ENCODE peak calls at places on chromosomes 12 and 14, in seven cellular contexts. A is psoas muscle; G is CD4-positive, alpha-beta memory T cell; R is Peyer's patch; Z is left ventricle myocardium inferior; P is ovary; J is pancreas. W is an unnamed sample.

GRCh38 chr12:124752437-124753229 is 111.0 kb downstream of the SCARB1 start:
- DNase-seq in A (no peak), G (no peak), R (no peak), Z (no peak), P (no peak), J (no peak), W (peak; percentile 92)

GRCh38 chr14:22875003-22875747 is 3.6 kb downstream of the LRP10 start:
- DNase-seq in A (no peak), G (peak; percentile 23), R (no peak), Z (no peak), P (no peak), J (no peak), W (no peak)

GRCh38 chr12:92602476-92602875 is 100.3 kb upstream of the PLEKHG7 start:
- DNase-seq in A (no peak), G (no peak), R (no peak), Z (no peak), P (no peak), J (no peak), W (no peak)

GRCh38 chr14:95601650-95602049 is 66.8 kb downstream of the GLRX5 start:
- DNase-seq in A (no peak), G (no peak), R (no peak), Z (no peak), P (no peak), J (no peak), W (no peak)

GRCh38 chr12:105482976-105483375 is 152.5 kb downstream of the C12orf75 start:
- DNase-seq in A (no peak), G (no peak), R (no peak), Z (no peak), P (no peak), J (no peak), W (no peak)

GRCh38 chr12:29025936-29026335 is 123.1 kb upstream of the FAR2 start:
- DNase-seq in A (no peak), G (no peak), R (no peak), Z (no peak), P (no peak), J (no peak), W (no peak)

GRCh38 chr14:33992274-33993050 is 41.6 kb upstream of the EGLN3 start:
- DNase-seq in A (no peak), G (no peak), R (no peak), Z (no peak), P (no peak), J (no peak), W (no peak)

GRCh38 chr12:119631930-119632678 is 35.8 kb upstream of the PRKAB1 start:
- DNase-seq in A (no peak), G (no peak), R (no peak), Z (no peak), P (no peak), J (no peak), W (no peak)

GRCh38 chr12:30830751-30831150 is 76.0 kb upstream of the CAPRIN2 start:
- DNase-seq in A (no peak), G (no peak), R (no peak), Z (no peak), P (no peak), J (no peak), W (no peak)

GRCh38 chr14:104108570-104109060 is 23.1 kb downstream of the ASPG start:
- DNase-seq in A (peak; percentile 26), G (no peak), R (peak; percentile 38), Z (peak; percentile 15), P (peak; percentile 17), J (no peak), W (peak; percentile 1)

GRCh38 chr14:66046591-66046990 is 439.6 kb upstream of the CCDC196 start:
- DNase-seq in A (no peak), G (no peak), R (no peak), Z (no peak), P (no peak), J (no peak), W (no peak)

GRCh38 chr12:125434936-125435443 is 369.8 kb downstream of the AACS start:
- DNase-seq in A (no peak), G (no peak), R (no peak), Z (no peak), P (no peak), J (no peak), W (no peak)

GRCh38 chr12:46177842-46178608 is 90.8 kb downstream of the SLC38A1 start:
- DNase-seq in A (no peak), G (peak; percentile 62), R (no peak), Z (no peak), P (no peak), J (no peak), W (no peak)

GRCh38 chr12:123744836-123745235 is 17.3 kb upstream of the DNAH10 start:
- DNase-seq in A (no peak), G (no peak), R (no peak), Z (no peak), P (no peak), J (no peak), W (no peak)

GRCh38 chr12:1931642-1932041 is 13.2 kb upstream of the CACNA2D4 start:
- DNase-seq in A (no peak), G (no peak), R (no peak), Z (no peak), P (no peak), J (no peak), W (no peak)

GRCh38 chr12:57830393-57830792 is 11.9 kb upstream of the AVIL start:
- DNase-seq in A (no peak), G (no peak), R (no peak), Z (no peak), P (no peak), J (no peak), W (no peak)

GRCh38 chr14:88189840-88190191 is 133.3 kb downstream of the KCNK10 start:
- DNase-seq in A (no peak), G (no peak), R (no peak), Z (no peak), P (no peak), J (no peak), W (no peak)

GRCh38 chr12:68387338-68387737 is 55.2 kb upstream of the MDM1 start:
- DNase-seq in A (no peak), G (no peak), R (no peak), Z (no peak), P (no peak), J (no peak), W (no peak)

GRCh38 chr12:21655594-21655993 is 2.0 kb downstream of the LDHB start:
- DNase-seq in A (no peak), G (no peak), R (no peak), Z (no peak), P (no peak), J (no peak), W (no peak)

GRCh38 chr14:89957791-89958190 is 2.1 kb downstream of the TDP1 start:
- DNase-seq in A (no peak), G (no peak), R (no peak), Z (no peak), P (no peak), J (no peak), W (no peak)

GRCh38 chr14:54809767-54810166 is 92.9 kb downstream of the GCH1 start:
- DNase-seq in A (no peak), G (no peak), R (no peak), Z (no peak), P (no peak), J (no peak), W (no peak)

GRCh38 chr14:73887704-73888459 is 1.2 kb downstream of the ZNF410 start:
- DNase-seq in A (no peak), G (no peak), R (no peak), Z (no peak), P (no peak), J (no peak), W (no peak)

GRCh38 chr14:21308479-21309237 is 28.8 kb downstream of the RPGRIP1 start:
- DNase-seq in A (peak; percentile 58), G (peak; percentile 93), R (peak; percentile 96), Z (peak; percentile 44), P (peak; percentile 16), J (peak; percentile 92), W (peak; percentile 88)

GRCh38 chr12:22014041-22014782 is 31.8 kb upstream of the CMAS start:
- DNase-seq in A (peak; percentile 39), G (no peak), R (no peak), Z (no peak), P (no peak), J (no peak), W (no peak)

GRCh38 chr14:95261616-95262510 is 57.8 kb downstream of the CLMN start:
- DNase-seq in A (no peak), G (no peak), R (no peak), Z (peak; percentile 61), P (no peak), J (no peak), W (peak; percentile 90)

GRCh38 chr12:153080-153746 is 60.7 kb downstream of the SLC6A12 start:
- DNase-seq in A (peak; percentile 64), G (no peak), R (peak; percentile 86), Z (peak; percentile 59), P (no peak), J (peak; percentile 33), W (peak; percentile 61)

GRCh38 chr14:87815121-87815520 is 177.9 kb downstream of the GALC start:
- DNase-seq in A (no peak), G (no peak), R (no peak), Z (no peak), P (no peak), J (no peak), W (no peak)

GRCh38 chr12:94123127-94123526 is 25.2 kb upstream of the PLXNC1 start:
- DNase-seq in A (no peak), G (no peak), R (no peak), Z (no peak), P (no peak), J (no peak), W (no peak)
- H3K27me3 ChIP-seq in A (no peaks in the 10 kb centered on the region), G (no peaks in the 10 kb centered on the region), R (no peaks in the 10 kb centered on the region), Z (peaks cover 17% of the 10 kb centered on the region), P (no peaks in the 10 kb centered on the region), J (no peaks in the 10 kb centered on the region), W (no peaks in the 10 kb centered on the region)

GRCh38 chr12:131793623-131794022 is 34.6 kb upstream of the MMP17 start:
- DNase-seq in A (no peak), G (no peak), R (no peak), Z (no peak), P (no peak), J (no peak), W (no peak)
- H3K27me3 ChIP-seq in A (no peaks in the 10 kb centered on the region), G (no peaks in the 10 kb centered on the region), R (no peaks in the 10 kb centered on the region), Z (no peaks in the 10 kb centered on the region), P (no peaks in the 10 kb centered on the region), J (no peaks in the 10 kb centered on the region), W (no peaks in the 10 kb centered on the region)

DNA sequence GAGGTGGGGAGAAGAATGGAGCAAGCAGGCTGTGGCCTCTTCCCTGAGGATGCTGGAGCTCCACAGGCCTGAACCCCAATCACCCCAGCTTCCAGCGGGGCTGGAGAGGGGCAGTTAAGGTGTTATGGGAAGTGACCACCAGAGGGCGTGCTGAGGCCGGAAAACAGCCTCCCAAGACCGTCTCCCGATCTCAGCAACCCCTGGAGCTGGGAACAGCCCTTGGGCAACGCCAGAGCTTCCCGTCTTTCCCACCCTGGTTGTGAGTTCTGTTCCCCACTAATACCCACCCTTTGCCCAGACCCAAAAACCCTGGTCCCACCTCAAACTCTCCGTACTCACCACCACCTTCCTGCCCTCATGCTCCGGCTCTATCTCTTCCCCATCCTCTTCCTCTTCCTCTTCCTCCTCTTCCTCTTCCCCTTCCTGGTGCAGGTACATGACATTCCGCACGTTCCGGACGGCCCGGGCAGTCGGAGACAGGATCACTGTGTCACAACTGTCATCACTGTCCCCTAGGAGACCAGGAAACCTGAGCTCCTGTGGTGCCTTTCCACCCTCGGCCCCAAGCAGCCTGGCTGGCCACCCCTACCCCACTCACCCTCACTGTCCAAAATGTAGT is 13.1 kb downstream of the SPRYD3 start:
- DNase-seq in A (peak; percentile 93), G (peak; percentile 48), R (peak; percentile 90), Z (peak; percentile 81), P (peak; percentile 87), J (peak; percentile 71), W (peak; percentile 77)
- H3K27me3 ChIP-seq in A (no peaks in the 10 kb centered on the region), G (no peaks in the 10 kb centered on the region), R (no peaks in the 10 kb centered on the region), Z (no peaks in the 10 kb centered on the region), P (no peaks in the 10 kb centered on the region), J (no peaks in the 10 kb centered on the region), W (no peaks in the 10 kb centered on the region)

GRCh38 chr12:49945394-49946080 is 5.0 kb upstream of the AQP2 start:
- DNase-seq in A (peak; percentile 86), G (peak; percentile 80), R (peak; percentile 90), Z (peak; percentile 85), P (peak; percentile 86), J (peak; percentile 63), W (peak; percentile 75)
- H3K27me3 ChIP-seq in A (no peaks in the 10 kb centered on the region), G (no peaks in the 10 kb centered on the region), R (no peaks in the 10 kb centered on the region), Z (peaks cover 7% of the 10 kb centered on the region), P (no peaks in the 10 kb centered on the region), J (no peaks in the 10 kb centered on the region), W (no peaks in the 10 kb centered on the region)

W was measured in thyroid gland.